ENCODE peak calls at places on chromosome 15, in eight cellular contexts. One of them, this sample, is unnamed.

GRCh38 chr15:81010086-81010485 is 9.4 kb downstream of the TLNRD1 start:
- DNase-seq in ELR: no peak
- DNase-seq in ecto neural progenitor cell: no peak
- DNase-seq in RPMI8226: no peak
- DNase-seq in putamen: no peak
- DNase-seq in stimulated activated CD4-positive, alpha-beta T cell treated with anti-CD3 and anti-CD28 coated beads, Interleukin-2, amount 100 ng/mL, for 24 hours: no peak
- DNase-seq in GM04504: no peak
- DNase-seq in DND-41: no peak
- DNase-seq in this sample: no peak

GRCh38 chr15:79437275-79438000 is 5.3 kb downstream of the MINAR1 start:
- DNase-seq in RPMI8226: no peak
- DNase-seq in ecto neural progenitor cell: peak
- DNase-seq in stimulated activated CD4-positive, alpha-beta T cell treated with anti-CD3 and anti-CD28 coated beads, Interleukin-2, amount 100 ng/mL, for 24 hours: no peak
- DNase-seq in GM04504: no peak
- DNase-seq in DND-41: no peak
- DNase-seq in putamen: no peak
- DNase-seq in ELR: no peak
- DNase-seq in this sample: no peak

GRCh38 chr15:73183071-73183470 is 130.8 kb downstream of the NEO1 start:
- DNase-seq in GM04504: no peak
- DNase-seq in stimulated activated CD4-positive, alpha-beta T cell treated with anti-CD3 and anti-CD28 coated beads, Interleukin-2, amount 100 ng/mL, for 24 hours: no peak
- DNase-seq in ecto neural progenitor cell: no peak
- DNase-seq in RPMI8226: no peak
- DNase-seq in putamen: peak
- DNase-seq in ELR: no peak
- DNase-seq in DND-41: no peak
- DNase-seq in this sample: no peak

GRCh38 chr15:71658036-71658435 is 152.3 kb upstream of the NR2E3 start:
- DNase-seq in GM04504: no peak
- DNase-seq in DND-41: no peak
- DNase-seq in ELR: no peak
- DNase-seq in ecto neural progenitor cell: no peak
- DNase-seq in stimulated activated CD4-positive, alpha-beta T cell treated with anti-CD3 and anti-CD28 coated beads, Interleukin-2, amount 100 ng/mL, for 24 hours: no peak
- DNase-seq in putamen: no peak
- DNase-seq in RPMI8226: no peak
- DNase-seq in this sample: no peak

GRCh38 chr15:69647160-69647513 is 194.5 kb downstream of the RPLP1 start:
- DNase-seq in GM04504: no peak
- DNase-seq in DND-41: no peak
- DNase-seq in putamen: no peak
- DNase-seq in RPMI8226: no peak
- DNase-seq in ecto neural progenitor cell: no peak
- DNase-seq in ELR: no peak
- DNase-seq in stimulated activated CD4-positive, alpha-beta T cell treated with anti-CD3 and anti-CD28 coated beads, Interleukin-2, amount 100 ng/mL, for 24 hours: no peak
- DNase-seq in this sample: no peak

GRCh38 chr15:96367436-96368200 is 37.1 kb downstream of the NR2F2 start:
- DNase-seq in GM04504: no peak
- DNase-seq in ecto neural progenitor cell: no peak
- DNase-seq in putamen: no peak
- DNase-seq in ELR: no peak
- DNase-seq in DND-41: no peak
- DNase-seq in stimulated activated CD4-positive, alpha-beta T cell treated with anti-CD3 and anti-CD28 coated beads, Interleukin-2, amount 100 ng/mL, for 24 hours: no peak
- DNase-seq in RPMI8226: no peak
- DNase-seq in this sample: no peak

GRCh38 chr15:66705277-66705927 is 3.4 kb downstream of the SMAD6 start:
- DNase-seq in ecto neural progenitor cell: no peak
- DNase-seq in stimulated activated CD4-positive, alpha-beta T cell treated with anti-CD3 and anti-CD28 coated beads, Interleukin-2, amount 100 ng/mL, for 24 hours: no peak
- DNase-seq in putamen: no peak
- DNase-seq in ELR: no peak
- DNase-seq in DND-41: no peak
- DNase-seq in RPMI8226: no peak
- DNase-seq in GM04504: no peak
- DNase-seq in this sample: no peak

GRCh38 chr15:97745481-97746071 is 214.9 kb upstream of the ARRDC4 start:
- DNase-seq in ecto neural progenitor cell: no peak
- DNase-seq in putamen: no peak
- DNase-seq in stimulated activated CD4-positive, alpha-beta T cell treated with anti-CD3 and anti-CD28 coated beads, Interleukin-2, amount 100 ng/mL, for 24 hours: peak
- DNase-seq in RPMI8226: peak
- DNase-seq in ELR: peak
- DNase-seq in GM04504: no peak
- DNase-seq in DND-41: peak
- DNase-seq in this sample: peak

GRCh38 chr15:58182460-58183163 is 44.4 kb downstream of the AQP9 start:
- DNase-seq in ELR: peak
- DNase-seq in GM04504: peak
- DNase-seq in putamen: peak
- DNase-seq in DND-41: peak
- DNase-seq in ecto neural progenitor cell: peak
- DNase-seq in stimulated activated CD4-positive, alpha-beta T cell treated with anti-CD3 and anti-CD28 coated beads, Interleukin-2, amount 100 ng/mL, for 24 hours: peak
- DNase-seq in RPMI8226: peak
- DNase-seq in this sample: peak

GRCh38 chr15:91855684-91856553 is 2.4 kb downstream of the SLCO3A1 start:
- DNase-seq in ELR: no peak
- DNase-seq in RPMI8226: peak
- DNase-seq in GM04504: no peak
- DNase-seq in putamen: no peak
- DNase-seq in DND-41: no peak
- DNase-seq in ecto neural progenitor cell: peak
- DNase-seq in stimulated activated CD4-positive, alpha-beta T cell treated with anti-CD3 and anti-CD28 coated beads, Interleukin-2, amount 100 ng/mL, for 24 hours: no peak
- DNase-seq in this sample: peak

GRCh38 chr15:82830427-82831173 is 21.2 kb downstream of the WHAMM start:
- DNase-seq in GM04504: no peak
- DNase-seq in ecto neural progenitor cell: no peak
- DNase-seq in stimulated activated CD4-positive, alpha-beta T cell treated with anti-CD3 and anti-CD28 coated beads, Interleukin-2, amount 100 ng/mL, for 24 hours: no peak
- DNase-seq in DND-41: no peak
- DNase-seq in RPMI8226: no peak
- DNase-seq in putamen: no peak
- DNase-seq in ELR: no peak
- DNase-seq in this sample: no peak

GRCh38 chr15:66014639-66015182 is 145.4 kb downstream of the RAB11A start:
- DNase-seq in ELR: no peak
- DNase-seq in GM04504: no peak
- DNase-seq in DND-41: no peak
- DNase-seq in ecto neural progenitor cell: no peak
- DNase-seq in putamen: no peak
- DNase-seq in stimulated activated CD4-positive, alpha-beta T cell treated with anti-CD3 and anti-CD28 coated beads, Interleukin-2, amount 100 ng/mL, for 24 hours: no peak
- DNase-seq in RPMI8226: no peak
- DNase-seq in this sample: no peak

GRCh38 chr15:25052191-25052999 is 97.6 kb downstream of the SNRPN start:
- DNase-seq in DND-41: no peak
- DNase-seq in putamen: no peak
- DNase-seq in ecto neural progenitor cell: peak
- DNase-seq in GM04504: no peak
- DNase-seq in RPMI8226: no peak
- DNase-seq in stimulated activated CD4-positive, alpha-beta T cell treated with anti-CD3 and anti-CD28 coated beads, Interleukin-2, amount 100 ng/mL, for 24 hours: no peak
- DNase-seq in ELR: no peak
- DNase-seq in this sample: no peak

GRCh38 chr15:96893159-96893906 is 562.8 kb downstream of the NR2F2 start:
- DNase-seq in stimulated activated CD4-positive, alpha-beta T cell treated with anti-CD3 and anti-CD28 coated beads, Interleukin-2, amount 100 ng/mL, for 24 hours: no peak
- DNase-seq in RPMI8226: no peak
- DNase-seq in DND-41: no peak
- DNase-seq in ELR: peak
- DNase-seq in putamen: no peak
- DNase-seq in ecto neural progenitor cell: no peak
- DNase-seq in GM04504: no peak
- DNase-seq in this sample: no peak

GRCh38 chr15:81536296-81536695 is 162.3 kb upstream of the TMC3 start:
- DNase-seq in RPMI8226: no peak
- DNase-seq in stimulated activated CD4-positive, alpha-beta T cell treated with anti-CD3 and anti-CD28 coated beads, Interleukin-2, amount 100 ng/mL, for 24 hours: no peak
- DNase-seq in putamen: no peak
- DNase-seq in GM04504: no peak
- DNase-seq in ELR: no peak
- DNase-seq in DND-41: no peak
- DNase-seq in ecto neural progenitor cell: no peak
- DNase-seq in this sample: no peak

GRCh38 chr15:66491846-66492245 is 5.7 kb downstream of the SNAPC5 start:
- DNase-seq in GM04504: no peak
- DNase-seq in DND-41: no peak
- DNase-seq in stimulated activated CD4-positive, alpha-beta T cell treated with anti-CD3 and anti-CD28 coated beads, Interleukin-2, amount 100 ng/mL, for 24 hours: no peak
- DNase-seq in ecto neural progenitor cell: no peak
- DNase-seq in putamen: no peak
- DNase-seq in RPMI8226: no peak
- DNase-seq in ELR: no peak
- DNase-seq in this sample: no peak

GRCh38 chr15:72304596-72304995 is 15.4 kb downstream of the CELF6 start:
- DNase-seq in ecto neural progenitor cell: no peak
- DNase-seq in GM04504: no peak
- DNase-seq in ELR: no peak
- DNase-seq in RPMI8226: no peak
- DNase-seq in stimulated activated CD4-positive, alpha-beta T cell treated with anti-CD3 and anti-CD28 coated beads, Interleukin-2, amount 100 ng/mL, for 24 hours: no peak
- DNase-seq in putamen: no peak
- DNase-seq in DND-41: no peak
- DNase-seq in this sample: no peak

GRCh38 chr15:71595846-71596553 is 214.4 kb upstream of the NR2E3 start:
- DNase-seq in GM04504: no peak
- DNase-seq in RPMI8226: no peak
- DNase-seq in stimulated activated CD4-positive, alpha-beta T cell treated with anti-CD3 and anti-CD28 coated beads, Interleukin-2, amount 100 ng/mL, for 24 hours: no peak
- DNase-seq in DND-41: no peak
- DNase-seq in ELR: peak
- DNase-seq in ecto neural progenitor cell: no peak
- DNase-seq in putamen: no peak
- DNase-seq in this sample: no peak

GRCh38 chr15:57298204-57298603 is 78.1 kb upstream of the CGNL1 start:
- DNase-seq in GM04504: no peak
- DNase-seq in RPMI8226: no peak
- DNase-seq in stimulated activated CD4-positive, alpha-beta T cell treated with anti-CD3 and anti-CD28 coated beads, Interleukin-2, amount 100 ng/mL, for 24 hours: no peak
- DNase-seq in ecto neural progenitor cell: no peak
- DNase-seq in ELR: no peak
- DNase-seq in DND-41: no peak
- DNase-seq in putamen: no peak
- DNase-seq in this sample: no peak

GRCh38 chr15:80942746-80943565 is 46.7 kb downstream of the MESD start:
- DNase-seq in RPMI8226: no peak
- DNase-seq in putamen: no peak
- DNase-seq in DND-41: no peak
- DNase-seq in ELR: no peak
- DNase-seq in ecto neural progenitor cell: no peak
- DNase-seq in stimulated activated CD4-positive, alpha-beta T cell treated with anti-CD3 and anti-CD28 coated beads, Interleukin-2, amount 100 ng/mL, for 24 hours: no peak
- DNase-seq in GM04504: no peak
- DNase-seq in this sample: no peak

GRCh38 chr15:68373028-68373427 is 58.9 kb downstream of the ITGA11 start:
- DNase-seq in putamen: no peak
- DNase-seq in GM04504: no peak
- DNase-seq in ecto neural progenitor cell: peak
- DNase-seq in ELR: no peak
- DNase-seq in DND-41: no peak
- DNase-seq in RPMI8226: no peak
- DNase-seq in stimulated activated CD4-positive, alpha-beta T cell treated with anti-CD3 and anti-CD28 coated beads, Interleukin-2, amount 100 ng/mL, for 24 hours: no peak
- DNase-seq in this sample: no peak

GRCh38 chr15:47292638-47293037 is 424.7 kb upstream of the SEMA6D start:
- DNase-seq in DND-41: no peak
- DNase-seq in RPMI8226: no peak
- DNase-seq in putamen: no peak
- DNase-seq in ecto neural progenitor cell: no peak
- DNase-seq in stimulated activated CD4-positive, alpha-beta T cell treated with anti-CD3 and anti-CD28 coated beads, Interleukin-2, amount 100 ng/mL, for 24 hours: no peak
- DNase-seq in GM04504: no peak
- DNase-seq in ELR: no peak
- DNase-seq in this sample: no peak

GRCh38 chr15:48794697-48795134 is 16.2 kb downstream of the CEP152 start:
- DNase-seq in RPMI8226: peak
- DNase-seq in ecto neural progenitor cell: no peak
- DNase-seq in ELR: no peak
- DNase-seq in putamen: peak
- DNase-seq in stimulated activated CD4-positive, alpha-beta T cell treated with anti-CD3 and anti-CD28 coated beads, Interleukin-2, amount 100 ng/mL, for 24 hours: no peak
- DNase-seq in GM04504: no peak
- DNase-seq in DND-41: no peak
- DNase-seq in this sample: no peak

GRCh38 chr15:98906712-98907083 is 100.9 kb downstream of the PGPEP1L start:
- DNase-seq in stimulated activated CD4-positive, alpha-beta T cell treated with anti-CD3 and anti-CD28 coated beads, Interleukin-2, amount 100 ng/mL, for 24 hours: no peak
- DNase-seq in ELR: peak
- DNase-seq in DND-41: no peak
- DNase-seq in putamen: no peak
- DNase-seq in GM04504: no peak
- DNase-seq in ecto neural progenitor cell: no peak
- DNase-seq in RPMI8226: no peak
- DNase-seq in this sample: no peak

GRCh38 chr15:77624868-77625267 is 7.8 kb downstream of the LINGO1 start:
- DNase-seq in stimulated activated CD4-positive, alpha-beta T cell treated with anti-CD3 and anti-CD28 coated beads, Interleukin-2, amount 100 ng/mL, for 24 hours: no peak
- DNase-seq in RPMI8226: no peak
- DNase-seq in ecto neural progenitor cell: no peak
- DNase-seq in DND-41: no peak
- DNase-seq in GM04504: no peak
- DNase-seq in putamen: no peak
- DNase-seq in ELR: no peak
- DNase-seq in this sample: peak

GRCh38 chr15:68417051-68417450 is 14.9 kb downstream of the ITGA11 start:
- DNase-seq in GM04504: no peak
- DNase-seq in stimulated activated CD4-positive, alpha-beta T cell treated with anti-CD3 and anti-CD28 coated beads, Interleukin-2, amount 100 ng/mL, for 24 hours: no peak
- DNase-seq in DND-41: no peak
- DNase-seq in putamen: no peak
- DNase-seq in RPMI8226: no peak
- DNase-seq in ecto neural progenitor cell: no peak
- DNase-seq in ELR: no peak
- DNase-seq in this sample: no peak

GRCh38 chr15:31489801-31490646 is 163.4 kb downstream of the KLF13 start:
- DNase-seq in putamen: peak
- DNase-seq in GM04504: no peak
- DNase-seq in DND-41: peak
- DNase-seq in RPMI8226: peak
- DNase-seq in stimulated activated CD4-positive, alpha-beta T cell treated with anti-CD3 and anti-CD28 coated beads, Interleukin-2, amount 100 ng/mL, for 24 hours: peak
- DNase-seq in ELR: peak
- DNase-seq in ecto neural progenitor cell: peak
- DNase-seq in this sample: peak

GRCh38 chr15:29106116-29106515 is 163.5 kb downstream of the NSMCE3 start:
- DNase-seq in ELR: no peak
- DNase-seq in RPMI8226: no peak
- DNase-seq in putamen: no peak
- DNase-seq in GM04504: no peak
- DNase-seq in ecto neural progenitor cell: no peak
- DNase-seq in DND-41: no peak
- DNase-seq in stimulated activated CD4-positive, alpha-beta T cell treated with anti-CD3 and anti-CD28 coated beads, Interleukin-2, amount 100 ng/mL, for 24 hours: no peak
- DNase-seq in this sample: no peak

GRCh38 chr15:88800026-88800425 is 3.2 kb upstream of the ACAN start:
- DNase-seq in ELR: peak
- DNase-seq in DND-41: no peak
- DNase-seq in GM04504: peak
- DNase-seq in ecto neural progenitor cell: no peak
- DNase-seq in putamen: no peak
- DNase-seq in stimulated activated CD4-positive, alpha-beta T cell treated with anti-CD3 and anti-CD28 coated beads, Interleukin-2, amount 100 ng/mL, for 24 hours: no peak
- DNase-seq in RPMI8226: no peak
- DNase-seq in this sample: no peak

GRCh38 chr15:39200586-39200985 is 380.3 kb upstream of the THBS1 start:
- DNase-seq in ELR: no peak
- DNase-seq in DND-41: no peak
- DNase-seq in ecto neural progenitor cell: no peak
- DNase-seq in putamen: no peak
- DNase-seq in GM04504: no peak
- DNase-seq in RPMI8226: no peak
- DNase-seq in stimulated activated CD4-positive, alpha-beta T cell treated with anti-CD3 and anti-CD28 coated beads, Interleukin-2, amount 100 ng/mL, for 24 hours: no peak
- DNase-seq in this sample: no peak

GRCh38 chr15:66169023-66169422 is 84.5 kb downstream of the MEGF11 start:
- DNase-seq in ecto neural progenitor cell: no peak
- DNase-seq in putamen: no peak
- DNase-seq in RPMI8226: no peak
- DNase-seq in ELR: no peak
- DNase-seq in stimulated activated CD4-positive, alpha-beta T cell treated with anti-CD3 and anti-CD28 coated beads, Interleukin-2, amount 100 ng/mL, for 24 hours: no peak
- DNase-seq in DND-41: peak
- DNase-seq in GM04504: no peak
- DNase-seq in this sample: no peak

GRCh38 chr15:68224546-68225250 is 4.8 kb downstream of the CLN6 start:
- DNase-seq in GM04504: no peak
- DNase-seq in stimulated activated CD4-positive, alpha-beta T cell treated with anti-CD3 and anti-CD28 coated beads, Interleukin-2, amount 100 ng/mL, for 24 hours: no peak
- DNase-seq in RPMI8226: peak
- DNase-seq in putamen: no peak
- DNase-seq in ELR: no peak
- DNase-seq in ecto neural progenitor cell: peak
- DNase-seq in DND-41: peak
- DNase-seq in this sample: peak

This sample was measured in D341Med.